ENCODE peak calls at places on chromosomes 5 and 9, in five cellular contexts. One of them, this sample, is unnamed.

GRCh38 chr5:92337772-92338234 is 954.7 kb upstream of the ARRDC3 start:
- DNase-seq in A549: no peak
- DNase-seq in HFF-Myc: no peak
- DNase-seq in astrocyte: peak
- DNase-seq in AG09309: peak
- DNase-seq in this sample: no peak

GRCh38 chr9:92048924-92049625 is 66.1 kb downstream of the SPTLC1 start:
- DNase-seq in A549: no peak
- DNase-seq in HFF-Myc: peak
- DNase-seq in astrocyte: peak
- DNase-seq in AG09309: no peak
- DNase-seq in this sample: no peak

GRCh38 chr9:35067056-35067455 is 5.4 kb downstream of the VCP start:
- DNase-seq in A549: no peak
- DNase-seq in HFF-Myc: no peak
- DNase-seq in astrocyte: no peak
- DNase-seq in AG09309: no peak
- DNase-seq in this sample: no peak

GRCh38 chr5:125011419-125011818 is 265.0 kb upstream of the ZNF608 start:
- DNase-seq in A549: no peak
- DNase-seq in HFF-Myc: no peak
- DNase-seq in astrocyte: no peak
- DNase-seq in AG09309: no peak
- DNase-seq in this sample: no peak

GRCh38 chr5:63563008-63563917 is 399.0 kb downstream of the HTR1A start:
- DNase-seq in A549: no peak
- DNase-seq in HFF-Myc: no peak
- DNase-seq in astrocyte: no peak
- DNase-seq in AG09309: no peak
- DNase-seq in this sample: no peak

GRCh38 chr9:89428901-89429890 is 68.7 kb downstream of the SEMA4D start:
- DNase-seq in A549: no peak
- DNase-seq in HFF-Myc: no peak
- DNase-seq in astrocyte: no peak
- DNase-seq in AG09309: no peak
- DNase-seq in this sample: no peak

GRCh38 chr9:35675732-35676392 is 2.1 kb downstream of the CA9 start:
- DNase-seq in A549: no peak
- DNase-seq in HFF-Myc: no peak
- DNase-seq in astrocyte: no peak
- DNase-seq in AG09309: no peak
- DNase-seq in this sample: peak

GRCh38 chr5:73125289-73125688 is 4.9 kb downstream of the TMEM171 start:
- DNase-seq in A549: no peak
- DNase-seq in HFF-Myc: no peak
- DNase-seq in astrocyte: no peak
- DNase-seq in AG09309: no peak
- DNase-seq in this sample: no peak

GRCh38 chr9:37971107-37971459 is 67.2 kb upstream of the SLC25A51 start:
- DNase-seq in A549: no peak
- DNase-seq in HFF-Myc: no peak
- DNase-seq in astrocyte: peak
- DNase-seq in AG09309: no peak
- DNase-seq in this sample: no peak

GRCh38 chr9:120894404-120895226 is 17.6 kb upstream of the PHF19 start:
- DNase-seq in A549: no peak
- DNase-seq in HFF-Myc: no peak
- DNase-seq in astrocyte: peak
- DNase-seq in AG09309: no peak
- DNase-seq in this sample: peak

GRCh38 chr5:77175235-77175634 is 35.2 kb upstream of the PDE8B start:
- DNase-seq in A549: no peak
- DNase-seq in HFF-Myc: no peak
- DNase-seq in astrocyte: no peak
- DNase-seq in AG09309: no peak
- DNase-seq in this sample: no peak

GRCh38 chr5:1762121-1762877 is 37.3 kb downstream of the MRPL36 start:
- DNase-seq in A549: no peak
- DNase-seq in HFF-Myc: no peak
- DNase-seq in astrocyte: no peak
- DNase-seq in AG09309: no peak
- DNase-seq in this sample: peak

GRCh38 chr5:2634399-2635176 is 116.9 kb downstream of the IRX2 start:
- DNase-seq in A549: no peak
- DNase-seq in HFF-Myc: no peak
- DNase-seq in astrocyte: no peak
- DNase-seq in AG09309: no peak
- DNase-seq in this sample: no peak

GRCh38 chr9:3963266-3964019 is 336.4 kb downstream of the GLIS3 start:
- DNase-seq in A549: peak
- DNase-seq in HFF-Myc: peak
- DNase-seq in astrocyte: peak
- DNase-seq in AG09309: no peak
- DNase-seq in this sample: peak

GRCh38 chr5:151084363-151084762 is 3.5 kb upstream of the TNIP1 start:
- DNase-seq in A549: no peak
- DNase-seq in HFF-Myc: no peak
- DNase-seq in astrocyte: no peak
- DNase-seq in AG09309: peak
- DNase-seq in this sample: no peak

GRCh38 chr9:115275753-115276152 is 157.8 kb upstream of the TNC start:
- DNase-seq in A549: no peak
- DNase-seq in HFF-Myc: no peak
- DNase-seq in astrocyte: no peak
- DNase-seq in AG09309: no peak
- DNase-seq in this sample: no peak

GRCh38 chr5:78534148-78535009 is 114.2 kb downstream of the LHFPL2 start:
- DNase-seq in A549: no peak
- DNase-seq in HFF-Myc: no peak
- DNase-seq in astrocyte: peak
- DNase-seq in AG09309: no peak
- DNase-seq in this sample: no peak

GRCh38 chr5:174799146-174799545 is 74.8 kb downstream of the MSX2 start:
- DNase-seq in A549: no peak
- DNase-seq in HFF-Myc: peak
- DNase-seq in astrocyte: peak
- DNase-seq in AG09309: peak
- DNase-seq in this sample: no peak

GRCh38 chr5:135708481-135708880 is 126.0 kb upstream of the SLC25A48 start:
- DNase-seq in A549: no peak
- DNase-seq in HFF-Myc: no peak
- DNase-seq in astrocyte: no peak
- DNase-seq in AG09309: no peak
- DNase-seq in this sample: no peak

GRCh38 chr9:20119566-20119965 is 330.7 kb upstream of the SLC24A2 start:
- DNase-seq in A549: no peak
- DNase-seq in HFF-Myc: no peak
- DNase-seq in astrocyte: no peak
- DNase-seq in AG09309: no peak
- DNase-seq in this sample: no peak

GRCh38 chr9:83472221-83472665 is 66.0 kb downstream of the FRMD3 start:
- DNase-seq in A549: peak
- DNase-seq in HFF-Myc: no peak
- DNase-seq in astrocyte: peak
- DNase-seq in AG09309: no peak
- DNase-seq in this sample: peak

DNA sequence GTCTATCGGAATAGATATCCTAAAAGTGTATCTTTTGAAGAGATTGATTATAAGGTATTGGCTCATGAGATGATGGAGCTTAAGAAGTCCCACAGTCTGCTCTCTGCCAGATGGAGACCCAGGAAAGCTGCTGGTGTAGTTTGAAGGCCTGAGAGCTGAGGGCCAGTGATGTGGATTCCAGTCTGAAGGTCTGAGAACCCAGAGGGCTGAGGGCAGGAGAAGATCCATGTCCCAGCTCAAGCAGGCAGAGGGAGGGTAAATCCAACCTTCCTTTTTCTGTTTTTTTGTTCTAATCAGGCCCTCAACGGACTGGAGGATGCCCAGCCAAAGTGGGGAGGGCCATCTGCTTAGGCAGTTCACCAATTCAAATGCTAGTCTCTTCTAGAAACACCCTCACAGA is 11.0 kb upstream of the ABL1 start:
- DNase-seq in A549: no peak
- DNase-seq in HFF-Myc: no peak
- DNase-seq in astrocyte: no peak
- DNase-seq in AG09309: no peak
- DNase-seq in this sample: no peak
- H3K4me3 ChIP-seq in A549: no peak
- H3K4me3 ChIP-seq in HFF-Myc: no peak
- H3K4me3 ChIP-seq in astrocyte: no peak
- H3K4me3 ChIP-seq in AG09309: no peak
- H3K4me3 ChIP-seq in this sample: no peak

DNA sequence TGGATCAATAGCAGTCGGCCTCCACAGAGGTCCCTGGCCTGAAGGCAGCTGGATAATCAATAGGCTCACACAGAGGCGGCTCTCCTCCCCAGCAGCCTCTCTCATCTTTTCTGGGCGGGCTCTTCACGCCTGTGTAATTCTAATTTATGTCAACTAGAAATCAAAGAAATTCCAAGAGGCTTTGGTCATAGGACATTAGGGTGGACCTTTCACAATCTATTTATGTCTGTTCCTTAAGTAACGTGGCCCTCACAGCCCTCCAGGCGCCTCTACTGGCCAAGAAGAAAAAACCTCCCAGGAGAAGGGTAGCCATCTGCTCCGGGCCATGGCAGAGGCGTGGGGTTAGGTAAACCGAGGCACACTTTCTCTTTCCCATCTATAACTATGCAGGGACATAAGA is 205.1 kb upstream of the EFNA5 start:
- DNase-seq in A549: no peak
- DNase-seq in HFF-Myc: no peak
- DNase-seq in astrocyte: peak
- DNase-seq in AG09309: no peak
- DNase-seq in this sample: no peak
- TF ChIP-seq CTCF in A549: no peak
- TF ChIP-seq CTCF in HFF-Myc: no peak
- TF ChIP-seq CTCF in astrocyte: peak
- TF ChIP-seq CTCF in AG09309: peak
- TF ChIP-seq CTCF in this sample: no peak

GRCh38 chr9:60545346-60546315 is 368.6 kb upstream of the SPATA31A5 start:
- DNase-seq in A549: no peak
- DNase-seq in HFF-Myc: no peak
- DNase-seq in astrocyte: no peak
- DNase-seq in AG09309: no peak
- DNase-seq in this sample: no peak

GRCh38 chr9:60546406-60546805 is 367.8 kb upstream of the SPATA31A5 start:
- DNase-seq in A549: no peak
- DNase-seq in HFF-Myc: no peak
- DNase-seq in astrocyte: no peak
- DNase-seq in AG09309: no peak
- DNase-seq in this sample: no peak
- H3K4me3 ChIP-seq in A549: no peak
- H3K4me3 ChIP-seq in HFF-Myc: no peak
- H3K4me3 ChIP-seq in astrocyte: no peak
- H3K4me3 ChIP-seq in AG09309: no peak
- H3K4me3 ChIP-seq in this sample: no peak

DNA sequence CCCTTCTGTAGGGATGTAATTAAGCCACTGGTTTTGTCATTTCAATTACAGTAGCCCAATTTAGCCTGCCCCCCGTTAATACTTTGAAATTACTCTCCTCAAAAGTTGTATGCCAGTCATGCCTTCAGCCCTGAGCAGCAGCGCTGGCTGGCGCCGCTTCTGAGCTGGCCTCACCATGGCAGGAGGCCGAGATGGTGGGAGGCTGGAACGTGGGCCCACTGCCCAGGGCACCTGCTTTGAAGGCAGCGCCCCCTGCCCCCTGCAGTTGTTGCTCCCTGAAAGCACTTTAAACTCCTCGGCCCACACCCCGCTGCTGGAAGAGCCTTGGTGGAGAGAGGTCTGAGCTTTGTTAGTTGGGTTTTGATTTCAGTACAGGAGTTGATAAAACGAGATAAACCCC is 9.2 kb downstream of the MVB12B start:
- DNase-seq in A549: no peak
- DNase-seq in HFF-Myc: no peak
- DNase-seq in astrocyte: no peak
- DNase-seq in AG09309: no peak
- DNase-seq in this sample: no peak
- TF ChIP-seq CTCF in A549: no peak
- TF ChIP-seq CTCF in HFF-Myc: no peak
- TF ChIP-seq CTCF in astrocyte: no peak
- TF ChIP-seq CTCF in AG09309: no peak
- TF ChIP-seq CTCF in this sample: no peak

This sample was measured in stomach.